ENCODE peak calls at places on chromosomes 13 and 19, in ten cellular contexts. D, J, H, X, T, W, Y, K, M and E are unnamed samples.

GRCh38 chr13:35979378-35979911 is 151.7 kb downstream of the DCLK1 start:
- DNase-seq in J (no peak), T (no peak), X (peak; percentile 98), M (no peak), H (no peak), Y (no peak), K (peak; percentile 64), D (no peak), W (no peak), E (no peak)

GRCh38 chr19:46692918-46693722 is 23.8 kb downstream of the PRKD2 start:
- DNase-seq in X (no peak), J (no peak), D (no peak), W (no peak), M (no peak), Y (no peak), K (no peak), H (no peak), T (no peak), E (no peak)

GRCh38 chr19:16326401-16327130 is 1.9 kb downstream of the KLF2 start:
- DNase-seq in Y (no peak), D (no peak), T (no peak), J (no peak), X (no peak), W (no peak), M (no peak), H (no peak), K (no peak), E (peak; percentile 46)

GRCh38 chr13:82963466-82963865 is 918.8 kb downstream of the SLITRK1 start:
- DNase-seq in H (no peak), J (no peak), T (no peak), X (peak; percentile 47), K (no peak), M (no peak), Y (no peak), W (no peak), D (no peak), E (no peak)

GRCh38 chr13:59510377-59510776 is 653.4 kb downstream of the DIAPH3 start:
- DNase-seq in J (no peak), W (no peak), Y (no peak), K (no peak), T (no peak), X (no peak), H (no peak), D (no peak), M (no peak), E (no peak)

GRCh38 chr13:42575938-42576337 is 2.0 kb downstream of the TNFSF11 start:
- DNase-seq in W (no peak), K (no peak), Y (no peak), D (no peak), M (peak; percentile 36), H (no peak), X (no peak), T (no peak), J (no peak), E (no peak)

GRCh38 chr19:30173593-30174356 is 198.4 kb upstream of the ZNF536 start:
- DNase-seq in T (no peak), K (no peak), M (no peak), W (no peak), Y (no peak), D (no peak), X (no peak), H (no peak), J (no peak), E (no peak)

GRCh38 chr13:43981091-43981490 is 101.4 kb downstream of the LACC1 start:
- DNase-seq in X (no peak), H (no peak), T (no peak), K (no peak), W (no peak), Y (no peak), M (no peak), D (no peak), J (no peak), E (no peak)

GRCh38 chr13:94232161-94232560 is 247.3 kb downstream of the DCT start:
- DNase-seq in X (no peak), D (no peak), J (no peak), Y (no peak), T (no peak), W (no peak), M (no peak), K (no peak), H (no peak), E (no peak)